ENCODE peak calls at places on chromosomes 12 and 14, in seven cellular contexts. F, R, I, Q, Z, L and W are unnamed samples.

GRCh38 chr14:80434574-80435321 is 223.4 kb upstream of the DIO2 start:
- DNase-seq in F (no peak), R (peak; percentile 1), I (no peak), Q (no peak), Z (no peak), L (no peak), W (peak; percentile 58)

GRCh38 chr12:55908726-55909512 is 18.8 kb downstream of the PYM1 start:
- DNase-seq in F (no peak), R (no peak), I (no peak), Q (peak; percentile 90), Z (no peak), L (no peak), W (peak; percentile 55)

GRCh38 chr14:73729015-73729330 is 14.8 kb upstream of the PNMA1 start:
- DNase-seq in F (no peak), R (no peak), I (no peak), Q (no peak), Z (no peak), L (no peak), W (no peak)

GRCh38 chr14:57493467-57494181 is at the start of gene CCDC198:
- DNase-seq in F (no peak), R (no peak), I (no peak), Q (peak; percentile 62), Z (no peak), L (peak; percentile 65), W (no peak)

GRCh38 chr14:98826618-98827017 is 445.4 kb downstream of the BCL11B start:
- DNase-seq in F (no peak), R (no peak), I (no peak), Q (no peak), Z (no peak), L (no peak), W (no peak)

GRCh38 chr14:95291859-95292542 is 27.7 kb downstream of the CLMN start:
- DNase-seq in F (peak; percentile 48), R (peak; percentile 21), I (no peak), Q (no peak), Z (peak; percentile 22), L (no peak), W (peak; percentile 81)

GRCh38 chr12:56374726-56375597 is 12.3 kb upstream of the APOF start:
- DNase-seq in F (no peak), R (no peak), I (no peak), Q (peak; percentile 62), Z (no peak), L (no peak), W (no peak)

GRCh38 chr12:3137268-3137761 is 60.1 kb downstream of the TSPAN9 start:
- DNase-seq in F (peak; percentile 57), R (no peak), I (peak; percentile 70), Q (no peak), Z (no peak), L (no peak), W (no peak)

GRCh38 chr12:74490390-74491064 is 47.1 kb upstream of the ATXN7L3B start:
- DNase-seq in F (no peak), R (no peak), I (no peak), Q (no peak), Z (no peak), L (peak; percentile 25), W (no peak)

GRCh38 chr12:105613269-105613668 is 282.8 kb downstream of the C12orf75 start:
- DNase-seq in F (no peak), R (no peak), I (no peak), Q (no peak), Z (no peak), L (no peak), W (no peak)

GRCh38 chr12:19970116-19970515 is 398.2 kb upstream of the PDE3A start:
- DNase-seq in F (peak; percentile 52), R (no peak), I (no peak), Q (no peak), Z (no peak), L (no peak), W (no peak)

GRCh38 chr12:5868585-5869295 is 76.3 kb downstream of the ANO2 start:
- DNase-seq in F (no peak), R (no peak), I (no peak), Q (no peak), Z (no peak), L (no peak), W (no peak)

GRCh38 chr12:132558861-132559623 is 51.3 kb downstream of the LRCOL1 start:
- DNase-seq in F (no peak), R (no peak), I (no peak), Q (no peak), Z (no peak), L (no peak), W (no peak)

GRCh38 chr14:102258136-102258535 is 46.8 kb downstream of the MOK start:
- DNase-seq in F (no peak), R (no peak), I (no peak), Q (no peak), Z (no peak), L (no peak), W (no peak)

GRCh38 chr12:116524964-116525379 is 34.2 kb upstream of the MAP1LC3B2 start:
- DNase-seq in F (no peak), R (no peak), I (no peak), Q (no peak), Z (no peak), L (no peak), W (no peak)

GRCh38 chr12:40253936-40254335 is 29.1 kb downstream of the LRRK2 start:
- DNase-seq in F (no peak), R (no peak), I (no peak), Q (no peak), Z (no peak), L (no peak), W (no peak)

GRCh38 chr14:76761849-76762616 is 765 bp downstream of the VASH1 start:
- DNase-seq in F (no peak), R (no peak), I (no peak), Q (no peak), Z (no peak), L (no peak), W (no peak)

GRCh38 chr14:44404021-44404420 is 103.1 kb downstream of the FSCB start:
- DNase-seq in F (no peak), R (no peak), I (no peak), Q (no peak), Z (no peak), L (no peak), W (no peak)

GRCh38 chr14:104744484-104744883 is 8.5 kb upstream of the SIVA1 start:
- DNase-seq in F (no peak), R (no peak), I (no peak), Q (no peak), Z (no peak), L (no peak), W (no peak)

GRCh38 chr14:104745431-104745830 is 7.5 kb upstream of the SIVA1 start:
- DNase-seq in F (no peak), R (no peak), I (no peak), Q (no peak), Z (no peak), L (no peak), W (no peak)

GRCh38 chr14:104741803-104742251 is 11.1 kb upstream of the SIVA1 start:
- DNase-seq in F (no peak), R (no peak), I (no peak), Q (no peak), Z (no peak), L (no peak), W (no peak)

GRCh38 chr14:104742586-104743455 is 10.1 kb upstream of the SIVA1 start:
- DNase-seq in F (no peak), R (no peak), I (no peak), Q (no peak), Z (no peak), L (no peak), W (no peak)

GRCh38 chr14:104743461-104744380 is 9.2 kb upstream of the SIVA1 start:
- DNase-seq in F (no peak), R (no peak), I (no peak), Q (no peak), Z (no peak), L (no peak), W (no peak)
- TF ChIP-seq JUND in F (no peak), R (no peak), I (no peak), Q (no peak), Z (no peak), L (no peak), W (no peak)

GRCh38 chr14:49939884-49940510 is 47.1 kb downstream of the ARF6 start:
- DNase-seq in F (no peak), R (no peak), I (no peak), Q (no peak), Z (no peak), L (no peak), W (no peak)

GRCh38 chr14:49945448-49946319 is 52.8 kb downstream of the ARF6 start:
- DNase-seq in F (no peak), R (no peak), I (no peak), Q (no peak), Z (no peak), L (no peak), W (no peak)

GRCh38 chr14:49944501-49944900 is 51.6 kb downstream of the ARF6 start:
- DNase-seq in F (no peak), R (no peak), I (no peak), Q (no peak), Z (no peak), L (no peak), W (no peak)

GRCh38 chr14:49940805-49941421 is 48.0 kb downstream of the ARF6 start:
- DNase-seq in F (no peak), R (no peak), I (no peak), Q (no peak), Z (no peak), L (no peak), W (no peak)

GRCh38 chr14:49942090-49942489 is 49.2 kb downstream of the ARF6 start:
- DNase-seq in F (no peak), R (no peak), I (no peak), Q (no peak), Z (no peak), L (no peak), W (no peak)
- TF ChIP-seq JUND in F (no peak), R (no peak), I (no peak), Q (no peak), Z (no peak), L (no peak), W (no peak)

DNA sequence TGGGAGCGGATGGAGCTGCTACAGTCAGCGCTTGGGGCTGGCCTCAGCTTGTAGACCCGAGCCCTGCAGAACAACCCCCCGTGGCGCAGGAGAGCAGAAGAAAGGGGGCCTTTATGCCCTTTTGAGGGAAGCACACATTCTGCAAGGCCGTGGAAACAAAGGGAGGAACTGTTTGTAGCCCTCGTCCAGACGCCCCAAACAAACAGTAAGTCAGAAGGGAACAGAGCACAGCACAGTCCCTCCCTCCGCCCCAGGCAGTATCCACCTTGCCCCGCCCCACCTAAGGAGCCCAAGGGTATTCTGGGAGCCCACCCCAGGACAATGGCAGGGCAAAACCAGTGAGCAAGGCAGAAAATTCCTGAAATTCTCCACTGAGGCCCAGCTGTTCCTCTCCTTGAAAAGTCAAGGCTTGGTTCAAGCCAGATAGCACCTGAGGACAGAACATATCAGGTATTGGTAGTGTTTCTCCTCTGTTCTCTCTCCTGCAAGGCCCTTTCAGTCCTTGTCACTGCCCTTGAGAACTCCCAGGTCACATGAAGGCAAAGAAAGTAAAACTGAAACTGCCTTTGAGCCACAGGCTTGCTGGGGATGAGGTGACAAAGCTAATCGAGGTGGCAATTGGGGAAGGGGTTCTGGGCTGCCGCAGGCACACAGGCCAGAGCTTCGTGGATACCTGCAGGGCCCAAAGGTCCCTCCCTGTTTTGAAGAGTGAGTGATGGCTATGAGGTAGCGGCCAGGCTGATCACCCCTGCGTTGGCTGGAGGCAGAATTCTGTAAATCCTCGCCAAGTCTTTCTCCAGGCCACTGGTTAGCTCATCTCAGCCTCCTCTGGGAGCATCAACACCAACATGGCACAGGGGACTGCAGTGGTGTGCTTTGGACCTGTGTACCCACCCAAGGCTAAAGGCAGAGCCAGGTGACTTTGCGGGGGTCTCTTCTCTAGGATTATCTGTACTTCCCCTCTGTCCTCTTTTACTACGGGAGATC is 499 bp downstream of the DGLUCY start:
- DNase-seq in F (peak; percentile 29), R (peak; percentile 68), I (peak; percentile 88), Q (peak; percentile 79), Z (peak; percentile 79), L (peak; percentile 86), W (peak; percentile 72)
- TF ChIP-seq JUND in F (no peak), R (no peak), I (no peak), Q (no peak), Z (no peak), L (no peak), W (no peak)

GRCh38 chr12:195191-195590 is 18.8 kb downstream of the SLC6A12 start:
- DNase-seq in F (no peak), R (no peak), I (no peak), Q (no peak), Z (no peak), L (no peak), W (no peak)
- TF ChIP-seq JUND in F (no peak), R (no peak), I (no peak), Q (no peak), Z (no peak), L (no peak), W (no peak)